ENCODE peak calls at places on chromosomes 13 and 19, in seven cellular contexts. One of them, this sample, is unnamed.

GRCh38 chr19:52809801-52810200 is 11.6 kb downstream of the ZNF28 start:
- DNase-seq in NCI-H1417 treated with DMSO at 0.1 percent for 48 hours: no peak
- DNase-seq in amniotic epithelial cell: no peak
- DNase-seq in activated gamma-delta T cell treated with anti-CD3 and anti-CD28 coated beads, Interleukin-2, amount 50 U/mL, for 16 hours: no peak
- DNase-seq in fibroblast of the conjunctiva: no peak
- DNase-seq in SHP77: no peak
- DNase-seq in astrocyte of the hippocampus: no peak
- DNase-seq in this sample: no peak

GRCh38 chr13:40149611-40150283 is 494.3 kb downstream of the COG6 start:
- DNase-seq in activated gamma-delta T cell treated with anti-CD3 and anti-CD28 coated beads, Interleukin-2, amount 50 U/mL, for 16 hours: no peak
- DNase-seq in astrocyte of the hippocampus: peak; percentile 81
- DNase-seq in fibroblast of the conjunctiva: peak; percentile 75
- DNase-seq in SHP77: no peak
- DNase-seq in NCI-H1417 treated with DMSO at 0.1 percent for 48 hours: no peak
- DNase-seq in amniotic epithelial cell: peak; percentile 99
- DNase-seq in this sample: peak; percentile 61

GRCh38 chr13:24668511-24668910 is 11.7 kb upstream of the ATP12A start:
- DNase-seq in NCI-H1417 treated with DMSO at 0.1 percent for 48 hours: no peak
- DNase-seq in SHP77: no peak
- DNase-seq in fibroblast of the conjunctiva: no peak
- DNase-seq in amniotic epithelial cell: no peak
- DNase-seq in astrocyte of the hippocampus: no peak
- DNase-seq in activated gamma-delta T cell treated with anti-CD3 and anti-CD28 coated beads, Interleukin-2, amount 50 U/mL, for 16 hours: no peak
- DNase-seq in this sample: no peak

GRCh38 chr19:1861599-1862031 is 1.8 kb downstream of the KLF16 start:
- DNase-seq in fibroblast of the conjunctiva: no peak
- DNase-seq in NCI-H1417 treated with DMSO at 0.1 percent for 48 hours: no peak
- DNase-seq in astrocyte of the hippocampus: no peak
- DNase-seq in activated gamma-delta T cell treated with anti-CD3 and anti-CD28 coated beads, Interleukin-2, amount 50 U/mL, for 16 hours: no peak
- DNase-seq in amniotic epithelial cell: no peak
- DNase-seq in SHP77: no peak
- DNase-seq in this sample: no peak

GRCh38 chr13:91165758-91166157 is 181.7 kb upstream of the MIR17HG start:
- DNase-seq in NCI-H1417 treated with DMSO at 0.1 percent for 48 hours: no peak
- DNase-seq in astrocyte of the hippocampus: no peak
- DNase-seq in SHP77: no peak
- DNase-seq in activated gamma-delta T cell treated with anti-CD3 and anti-CD28 coated beads, Interleukin-2, amount 50 U/mL, for 16 hours: no peak
- DNase-seq in fibroblast of the conjunctiva: no peak
- DNase-seq in amniotic epithelial cell: no peak
- DNase-seq in this sample: no peak

GRCh38 chr13:113726961-113727411 is 32.0 kb upstream of the TMEM255B start:
- DNase-seq in amniotic epithelial cell: peak; percentile 21
- DNase-seq in SHP77: peak; percentile 94
- DNase-seq in NCI-H1417 treated with DMSO at 0.1 percent for 48 hours: no peak
- DNase-seq in activated gamma-delta T cell treated with anti-CD3 and anti-CD28 coated beads, Interleukin-2, amount 50 U/mL, for 16 hours: no peak
- DNase-seq in fibroblast of the conjunctiva: no peak
- DNase-seq in astrocyte of the hippocampus: peak; percentile 55
- DNase-seq in this sample: peak; percentile 96

GRCh38 chr19:49157445-49158224 is at the start of gene TRPM4:
- DNase-seq in NCI-H1417 treated with DMSO at 0.1 percent for 48 hours: peak; percentile 18
- DNase-seq in fibroblast of the conjunctiva: peak; percentile 47
- DNase-seq in amniotic epithelial cell: peak; percentile 57
- DNase-seq in SHP77: peak; percentile 78
- DNase-seq in activated gamma-delta T cell treated with anti-CD3 and anti-CD28 coated beads, Interleukin-2, amount 50 U/mL, for 16 hours: no peak
- DNase-seq in astrocyte of the hippocampus: peak; percentile 90
- DNase-seq in this sample: peak; percentile 67

GRCh38 chr19:18637644-18638630 is 1.1 kb downstream of the KLHL26 start:
- DNase-seq in amniotic epithelial cell: no peak
- DNase-seq in SHP77: no peak
- DNase-seq in NCI-H1417 treated with DMSO at 0.1 percent for 48 hours: no peak
- DNase-seq in fibroblast of the conjunctiva: no peak
- DNase-seq in astrocyte of the hippocampus: no peak
- DNase-seq in activated gamma-delta T cell treated with anti-CD3 and anti-CD28 coated beads, Interleukin-2, amount 50 U/mL, for 16 hours: no peak
- DNase-seq in this sample: peak; percentile 39

GRCh38 chr19:43527860-43528622 is 1.0 kb upstream of the ETHE1 start:
- DNase-seq in fibroblast of the conjunctiva: no peak
- DNase-seq in astrocyte of the hippocampus: no peak
- DNase-seq in SHP77: peak; percentile 34
- DNase-seq in amniotic epithelial cell: no peak
- DNase-seq in activated gamma-delta T cell treated with anti-CD3 and anti-CD28 coated beads, Interleukin-2, amount 50 U/mL, for 16 hours: no peak
- DNase-seq in NCI-H1417 treated with DMSO at 0.1 percent for 48 hours: no peak
- DNase-seq in this sample: no peak

GRCh38 chr19:35380450-35381124 is 9.7 kb downstream of the GPR42 start:
- DNase-seq in astrocyte of the hippocampus: no peak
- DNase-seq in NCI-H1417 treated with DMSO at 0.1 percent for 48 hours: no peak
- DNase-seq in SHP77: no peak
- DNase-seq in amniotic epithelial cell: no peak
- DNase-seq in activated gamma-delta T cell treated with anti-CD3 and anti-CD28 coated beads, Interleukin-2, amount 50 U/mL, for 16 hours: no peak
- DNase-seq in fibroblast of the conjunctiva: no peak
- DNase-seq in this sample: no peak

GRCh38 chr13:29901714-29902631 is 51.6 kb upstream of the UBL3 start:
- DNase-seq in activated gamma-delta T cell treated with anti-CD3 and anti-CD28 coated beads, Interleukin-2, amount 50 U/mL, for 16 hours: peak; percentile 10
- DNase-seq in amniotic epithelial cell: peak; percentile 99
- DNase-seq in fibroblast of the conjunctiva: peak; percentile 68
- DNase-seq in astrocyte of the hippocampus: peak; percentile 93
- DNase-seq in SHP77: no peak
- DNase-seq in NCI-H1417 treated with DMSO at 0.1 percent for 48 hours: no peak
- DNase-seq in this sample: peak; percentile 47

GRCh38 chr19:35812220-35813042 is at the start of gene PRODH2:
- DNase-seq in activated gamma-delta T cell treated with anti-CD3 and anti-CD28 coated beads, Interleukin-2, amount 50 U/mL, for 16 hours: no peak
- DNase-seq in amniotic epithelial cell: no peak
- DNase-seq in SHP77: no peak
- DNase-seq in fibroblast of the conjunctiva: no peak
- DNase-seq in astrocyte of the hippocampus: no peak
- DNase-seq in NCI-H1417 treated with DMSO at 0.1 percent for 48 hours: no peak
- DNase-seq in this sample: no peak

GRCh38 chr13:89936256-89936655 is 1411.2 kb upstream of the MIR17HG start:
- DNase-seq in SHP77: no peak
- DNase-seq in astrocyte of the hippocampus: no peak
- DNase-seq in activated gamma-delta T cell treated with anti-CD3 and anti-CD28 coated beads, Interleukin-2, amount 50 U/mL, for 16 hours: no peak
- DNase-seq in amniotic epithelial cell: peak; percentile 28
- DNase-seq in NCI-H1417 treated with DMSO at 0.1 percent for 48 hours: no peak
- DNase-seq in fibroblast of the conjunctiva: no peak
- DNase-seq in this sample: no peak

GRCh38 chr19:2567580-2567979 is 91.7 kb downstream of the GADD45B start:
- DNase-seq in NCI-H1417 treated with DMSO at 0.1 percent for 48 hours: no peak
- DNase-seq in SHP77: peak; percentile 74
- DNase-seq in amniotic epithelial cell: no peak
- DNase-seq in astrocyte of the hippocampus: no peak
- DNase-seq in fibroblast of the conjunctiva: no peak
- DNase-seq in activated gamma-delta T cell treated with anti-CD3 and anti-CD28 coated beads, Interleukin-2, amount 50 U/mL, for 16 hours: no peak
- DNase-seq in this sample: no peak

GRCh38 chr13:33606692-33607091 is 211.3 kb upstream of the RFC3 start:
- DNase-seq in fibroblast of the conjunctiva: no peak
- DNase-seq in astrocyte of the hippocampus: peak; percentile 33
- DNase-seq in NCI-H1417 treated with DMSO at 0.1 percent for 48 hours: no peak
- DNase-seq in amniotic epithelial cell: peak; percentile 55
- DNase-seq in activated gamma-delta T cell treated with anti-CD3 and anti-CD28 coated beads, Interleukin-2, amount 50 U/mL, for 16 hours: no peak
- DNase-seq in SHP77: no peak
- DNase-seq in this sample: no peak

GRCh38 chr19:44202470-44202869 is 9.9 kb upstream of the ZNF227 start:
- DNase-seq in astrocyte of the hippocampus: no peak
- DNase-seq in activated gamma-delta T cell treated with anti-CD3 and anti-CD28 coated beads, Interleukin-2, amount 50 U/mL, for 16 hours: no peak
- DNase-seq in amniotic epithelial cell: peak; percentile 44
- DNase-seq in SHP77: no peak
- DNase-seq in fibroblast of the conjunctiva: peak; percentile 43
- DNase-seq in NCI-H1417 treated with DMSO at 0.1 percent for 48 hours: no peak
- DNase-seq in this sample: no peak

GRCh38 chr19:44891016-44891882 is at the start of gene TOMM40:
- DNase-seq in NCI-H1417 treated with DMSO at 0.1 percent for 48 hours: peak; percentile 100
- DNase-seq in astrocyte of the hippocampus: peak; percentile 31
- DNase-seq in amniotic epithelial cell: peak; percentile 99
- DNase-seq in fibroblast of the conjunctiva: peak; percentile 100
- DNase-seq in SHP77: peak; percentile 100
- DNase-seq in activated gamma-delta T cell treated with anti-CD3 and anti-CD28 coated beads, Interleukin-2, amount 50 U/mL, for 16 hours: peak; percentile 100
- DNase-seq in this sample: peak; percentile 19

GRCh38 chr13:27644302-27644701 is 22.6 kb downstream of the POLR1D start:
- DNase-seq in astrocyte of the hippocampus: peak; percentile 89
- DNase-seq in amniotic epithelial cell: peak; percentile 60
- DNase-seq in fibroblast of the conjunctiva: peak; percentile 49
- DNase-seq in activated gamma-delta T cell treated with anti-CD3 and anti-CD28 coated beads, Interleukin-2, amount 50 U/mL, for 16 hours: no peak
- DNase-seq in NCI-H1417 treated with DMSO at 0.1 percent for 48 hours: no peak
- DNase-seq in SHP77: no peak
- DNase-seq in this sample: no peak

This sample was measured in RPMI8226.